ENCODE peak calls at places on chromosomes 3 and 15, in four cellular contexts. Q is H1, X is HepG2, W is GM12878. L is an unnamed sample.

GRCh38 chr3:124707667-124708066 is 22.6 kb upstream of the UMPS start:
- DNase-seq in Q (no peak), X (no peak), W (no peak), L (no peak)

GRCh38 chr3:7484636-7485035 is 623.7 kb downstream of the GRM7 start:
- DNase-seq in Q (no peak), X (no peak), W (no peak), L (no peak)

GRCh38 chr15:31528846-31529245 is 202.2 kb downstream of the KLF13 start:
- DNase-seq in Q (no peak), X (no peak), W (no peak), L (no peak)

GRCh38 chr3:57007513-57008415 is 52.7 kb upstream of the SPATA12 start:
- DNase-seq in Q (no peak), X (no peak), W (no peak), L (no peak)

GRCh38 chr3:160052385-160053047 is 63.9 kb downstream of the IL12A start:
- DNase-seq in Q (no peak), X (no peak), W (no peak), L (peak)

GRCh38 chr15:67927501-67928156 is 87.8 kb upstream of the RNU6-1 start:
- DNase-seq in Q (no peak), X (no peak), W (no peak), L (no peak)

GRCh38 chr15:66089049-66089448 is 164.5 kb downstream of the MEGF11 start:
- DNase-seq in Q (no peak), X (no peak), W (no peak), L (peak)

GRCh38 chr15:52329980-52330379 is 34.4 kb upstream of the MYO5C start:
- DNase-seq in Q (no peak), X (no peak), W (no peak), L (no peak)

GRCh38 chr3:157201648-157202278 is 41.8 kb upstream of the CCNL1 start:
- DNase-seq in Q (no peak), X (peak), W (no peak), L (peak)

GRCh38 chr3:171358171-171358890 is 101.9 kb downstream of the TNIK start:
- DNase-seq in Q (no peak), X (no peak), W (no peak), L (no peak)

GRCh38 chr3:33699275-33699674 is 18.8 kb downstream of the CLASP2 start:
- DNase-seq in Q (no peak), X (no peak), W (no peak), L (no peak)

GRCh38 chr15:84955089-84955848 is 26.4 kb upstream of the PDE8A start:
- DNase-seq in Q (no peak), X (peak), W (no peak), L (peak)

GRCh38 chr15:51267714-51268105 is 70.7 kb downstream of the CYP19A1 start:
- DNase-seq in Q (no peak), X (no peak), W (no peak), L (peak)

GRCh38 chr15:100308222-100309007 is 33.4 kb downstream of the ADAMTS17 start:
- DNase-seq in Q (no peak), X (no peak), W (no peak), L (no peak)

GRCh38 chr3:123202451-123202850 is 708 bp downstream of the SEC22A start:
- DNase-seq in Q (no peak), X (peak), W (no peak), L (peak)

GRCh38 chr3:81621277-81621676 is 140.2 kb downstream of the GBE1 start:
- DNase-seq in Q (no peak), X (no peak), W (no peak), L (no peak)

GRCh38 chr3:81620813-81621212 is 140.6 kb downstream of the GBE1 start:
- DNase-seq in Q (no peak), X (no peak), W (no peak), L (no peak)

DNA sequence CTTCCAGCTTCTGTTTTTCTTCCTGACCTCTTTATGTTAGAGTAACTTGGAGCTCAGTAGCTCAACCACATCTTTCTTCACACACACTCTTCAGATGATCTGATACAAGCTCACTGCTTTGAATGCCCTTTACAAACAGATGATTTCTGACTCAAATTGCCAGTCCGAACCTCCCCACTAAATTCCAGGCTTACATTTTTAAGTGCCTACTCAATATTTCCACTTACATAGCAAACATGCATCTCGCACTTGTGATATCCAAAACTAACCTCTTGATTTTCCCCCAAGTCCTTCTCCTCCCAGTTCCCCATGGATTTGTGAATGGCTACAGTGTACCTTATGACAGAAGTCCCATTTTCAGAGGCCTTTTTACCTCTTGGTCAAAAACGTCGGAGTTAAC is 139.1 kb downstream of the GBE1 start:
- DNase-seq in Q (no peak), X (no peak), W (no peak), L (no peak)
- TF ChIP-seq EP300 in Q (no peak), X (no peak), W (no peak), L (no peak)

DNA sequence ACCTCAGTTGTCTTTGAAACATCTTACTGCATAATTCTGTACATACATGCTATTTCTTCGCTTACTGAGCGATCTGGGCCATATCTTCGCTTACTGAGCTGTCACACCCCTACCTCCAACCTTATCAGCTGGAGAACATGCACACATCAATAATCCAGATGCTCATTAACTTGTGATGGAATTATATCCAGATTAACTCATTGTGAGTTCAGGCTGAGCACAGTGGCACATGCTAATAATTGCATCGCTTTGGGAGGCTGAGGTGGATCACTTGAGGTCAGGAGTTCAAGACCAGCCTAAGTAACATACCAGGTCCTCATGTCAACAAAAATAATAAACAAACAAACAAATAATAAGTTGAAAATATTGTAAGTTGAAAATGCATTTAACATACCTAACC is 19.3 kb upstream of the ANXA2 start:
- DNase-seq in Q (no peak), X (no peak), W (no peak), L (no peak)
- TF ChIP-seq YY1 in Q (no peak), X (no peak), W (no peak), L (no peak)

GRCh38 chr15:33206366-33206765 is 11.9 kb upstream of the FMN1 start:
- DNase-seq in Q (no peak), X (no peak), W (no peak), L (no peak)
- TF ChIP-seq TCF12 in Q (no peak), X (no peak), W (no peak), L (no peak)

GRCh38 chr3:149659173-149659468 is 1.3 kb upstream of the WWTR1 start:
- DNase-seq in Q (no peak), X (no peak), W (no peak), L (no peak)
- TF ChIP-seq EP300 in Q (no peak), X (no peak), W (no peak), L (no peak)

GRCh38 chr15:41494190-41494921 is 682 bp downstream of the ITPKA start:
- DNase-seq in Q (no peak), X (peak), W (no peak), L (peak)
- TF ChIP-seq YY1 in Q (no peak), X (peak), W (no peak), L (no peak)